ENCODE peak calls at places on chromosomes 7 and 10, in ten cellular contexts. A, K, C, G, I, Z, N, J, F and E are unnamed samples.

GRCh38 chr7:131536361-131536849 is 20.0 kb downstream of the PODXL start:
- DNase-seq in A (no peak), K (no peak), C (no peak), G (no peak), I (no peak), Z (no peak), N (no peak), J (no peak), F (no peak), E (no peak)

GRCh38 chr10:115250784-115251183 is 157.6 kb downstream of the ATRNL1 start:
- DNase-seq in A (no peak), K (no peak), C (no peak), G (no peak), I (no peak), Z (no peak), N (no peak), J (no peak), F (no peak), E (no peak)

GRCh38 chr7:73395538-73396503 is 37.8 kb upstream of the FZD9 start:
- DNase-seq in A (no peak), K (no peak), C (no peak), G (no peak), I (no peak), Z (no peak), N (no peak), J (no peak), F (no peak), E (no peak)

GRCh38 chr10:89332092-89332633 is 4.4 kb downstream of the IFIT3 start:
- DNase-seq in A (no peak), K (peak; percentile 77), C (peak; percentile 64), G (no peak), I (no peak), Z (no peak), N (no peak), J (no peak), F (peak; percentile 53), E (peak; percentile 89)

GRCh38 chr7:134820295-134820694 is 40.9 kb downstream of the CALD1 start:
- DNase-seq in A (no peak), K (peak; percentile 52), C (no peak), G (no peak), I (no peak), Z (no peak), N (no peak), J (no peak), F (no peak), E (no peak)

GRCh38 chr10:101467286-101467770 is 113.4 kb downstream of the BTRC start:
- DNase-seq in A (peak; percentile 23), K (peak; percentile 84), C (peak; percentile 72), G (peak; percentile 65), I (no peak), Z (peak; percentile 70), N (peak; percentile 72), J (no peak), F (peak; percentile 68), E (peak; percentile 78)

GRCh38 chr7:78151229-78151628 is 352.7 kb downstream of the PHTF2 start:
- DNase-seq in A (no peak), K (peak; percentile 73), C (no peak), G (no peak), I (no peak), Z (no peak), N (no peak), J (no peak), F (peak; percentile 88), E (peak; percentile 67)

GRCh38 chr7:99267530-99268360 is 4.9 kb upstream of the MYH16 start:
- DNase-seq in A (no peak), K (peak; percentile 62), C (no peak), G (no peak), I (no peak), Z (peak; percentile 36), N (peak; percentile 14), J (no peak), F (peak; percentile 90), E (peak; percentile 91)

GRCh38 chr10:103513383-103514060 is 20.0 kb downstream of the NEURL1 start:
- DNase-seq in A (no peak), K (no peak), C (no peak), G (no peak), I (no peak), Z (no peak), N (no peak), J (no peak), F (no peak), E (no peak)

GRCh38 chr7:104341545-104341944 is 13.1 kb downstream of the LHFPL3 start:
- DNase-seq in A (no peak), K (no peak), C (no peak), G (peak; percentile 64), I (no peak), Z (no peak), N (peak; percentile 57), J (no peak), F (no peak), E (no peak)

GRCh38 chr10:119419931-119420330 is 122.6 kb downstream of the RGS10 start:
- DNase-seq in A (no peak), K (no peak), C (no peak), G (no peak), I (no peak), Z (no peak), N (no peak), J (no peak), F (no peak), E (no peak)

GRCh38 chr7:34564091-34564490 is 93.9 kb upstream of the NPSR1 start:
- DNase-seq in A (no peak), K (no peak), C (no peak), G (no peak), I (no peak), Z (no peak), N (no peak), J (no peak), F (no peak), E (no peak)

GRCh38 chr10:124700293-124701037 is 43.7 kb downstream of the FAM53B start:
- DNase-seq in A (no peak), K (no peak), C (no peak), G (no peak), I (no peak), Z (no peak), N (no peak), J (no peak), F (no peak), E (no peak)

GRCh38 chr10:72020914-72021754 is 56.9 kb downstream of the CHST3 start:
- DNase-seq in A (no peak), K (peak; percentile 76), C (peak; percentile 48), G (no peak), I (no peak), Z (no peak), N (no peak), J (no peak), F (no peak), E (no peak)

GRCh38 chr10:10911471-10911921 is 106.2 kb upstream of the CELF2 start:
- DNase-seq in A (no peak), K (peak; percentile 93), C (no peak), G (no peak), I (no peak), Z (peak; percentile 22), N (peak; percentile 77), J (no peak), F (peak; percentile 96), E (peak; percentile 98)

GRCh38 chr10:69807696-69808095 is 6.0 kb downstream of the COL13A1 start:
- DNase-seq in A (no peak), K (peak; percentile 60), C (no peak), G (no peak), I (no peak), Z (no peak), N (no peak), J (no peak), F (peak; percentile 54), E (peak; percentile 54)

GRCh38 chr10:133438711-133439273 is 14.4 kb upstream of the SPRN start:
- DNase-seq in A (peak; percentile 30), K (no peak), C (peak; percentile 83), G (peak; percentile 3), I (no peak), Z (peak; percentile 33), N (no peak), J (no peak), F (no peak), E (peak; percentile 37)

GRCh38 chr7:112743811-112744210 is 46.4 kb downstream of the TMEM168 start:
- DNase-seq in A (no peak), K (no peak), C (no peak), G (no peak), I (no peak), Z (no peak), N (no peak), J (no peak), F (no peak), E (no peak)

GRCh38 chr10:44792119-44792783 is 118.9 kb upstream of the TMEM72 start:
- DNase-seq in A (no peak), K (peak; percentile 52), C (no peak), G (no peak), I (no peak), Z (no peak), N (no peak), J (no peak), F (no peak), E (no peak)

GRCh38 chr10:47165168-47165710 is 134.8 kb upstream of the GDF10 start:
- DNase-seq in A (no peak), K (no peak), C (no peak), G (no peak), I (peak; percentile 12), Z (no peak), N (no peak), J (no peak), F (no peak), E (no peak)

GRCh38 chr10:50512743-50513416 is 110.9 kb downstream of the SGMS1 start:
- DNase-seq in A (no peak), K (no peak), C (no peak), G (no peak), I (no peak), Z (no peak), N (no peak), J (no peak), F (no peak), E (no peak)

GRCh38 chr10:79050896-79051555 is 17.7 kb upstream of the ZMIZ1 start:
- DNase-seq in A (no peak), K (peak; percentile 72), C (no peak), G (no peak), I (no peak), Z (no peak), N (no peak), J (no peak), F (no peak), E (no peak)

GRCh38 chr7:131157530-131158243 is 170.0 kb upstream of the MKLN1 start:
- DNase-seq in A (no peak), K (peak; percentile 89), C (no peak), G (no peak), I (no peak), Z (no peak), N (no peak), J (no peak), F (peak; percentile 29), E (peak; percentile 91)

GRCh38 chr7:4909891-4910290 is 26.4 kb upstream of the RADIL start:
- DNase-seq in A (no peak), K (no peak), C (no peak), G (no peak), I (no peak), Z (no peak), N (no peak), J (no peak), F (no peak), E (no peak)

GRCh38 chr10:118914626-118915025 is 114.9 kb upstream of the NANOS1 start:
- DNase-seq in A (no peak), K (no peak), C (no peak), G (peak; percentile 55), I (no peak), Z (no peak), N (peak; percentile 16), J (no peak), F (no peak), E (no peak)

GRCh38 chr7:28672397-28672797 is 260.1 kb downstream of the CREB5 start:
- DNase-seq in A (no peak), K (no peak), C (no peak), G (no peak), I (no peak), Z (no peak), N (peak; percentile 38), J (no peak), F (no peak), E (no peak)